ENCODE peak calls at places on chromosome 5, in seven cellular contexts. One of them, this sample, is unnamed.

GRCh38 chr5:83913593-83913992 is 192.9 kb upstream of the HAPLN1 start:
- DNase-seq in keratinocyte: no peak
- DNase-seq in GM12865: no peak
- DNase-seq in sigmoid colon: no peak
- DNase-seq in breast epithelium: no peak
- DNase-seq in Panc1: no peak
- DNase-seq in CD8-positive, alpha-beta T cell: no peak
- DNase-seq in this sample: no peak

GRCh38 chr5:102600964-102601363 is 102.2 kb upstream of the SLCO6A1 start:
- DNase-seq in CD8-positive, alpha-beta T cell: no peak
- DNase-seq in keratinocyte: no peak
- DNase-seq in breast epithelium: no peak
- DNase-seq in GM12865: no peak
- DNase-seq in sigmoid colon: no peak
- DNase-seq in Panc1: no peak
- DNase-seq in this sample: no peak

GRCh38 chr5:16679863-16680262 is 63.1 kb upstream of the RETREG1 start:
- DNase-seq in GM12865: no peak
- DNase-seq in sigmoid colon: no peak
- DNase-seq in breast epithelium: no peak
- DNase-seq in keratinocyte: no peak
- DNase-seq in Panc1: no peak
- DNase-seq in CD8-positive, alpha-beta T cell: no peak
- DNase-seq in this sample: no peak

GRCh38 chr5:146048994-146049703 is 56.2 kb downstream of the PLAC8L1 start:
- DNase-seq in GM12865: peak; percentile 44
- DNase-seq in CD8-positive, alpha-beta T cell: no peak
- DNase-seq in Panc1: peak; percentile 22
- DNase-seq in keratinocyte: no peak
- DNase-seq in sigmoid colon: no peak
- DNase-seq in breast epithelium: no peak
- DNase-seq in this sample: no peak

GRCh38 chr5:2522372-2522771 is 229.1 kb downstream of the IRX2 start:
- DNase-seq in GM12865: no peak
- DNase-seq in keratinocyte: no peak
- DNase-seq in breast epithelium: no peak
- DNase-seq in sigmoid colon: no peak
- DNase-seq in Panc1: no peak
- DNase-seq in CD8-positive, alpha-beta T cell: no peak
- DNase-seq in this sample: no peak

GRCh38 chr5:118653155-118653554 is 335.2 kb downstream of the DTWD2 start:
- DNase-seq in Panc1: no peak
- DNase-seq in GM12865: no peak
- DNase-seq in sigmoid colon: no peak
- DNase-seq in CD8-positive, alpha-beta T cell: no peak
- DNase-seq in breast epithelium: no peak
- DNase-seq in keratinocyte: no peak
- DNase-seq in this sample: no peak

GRCh38 chr5:77145666-77146065 is 58.6 kb upstream of the ZBED3 start:
- DNase-seq in GM12865: no peak
- DNase-seq in CD8-positive, alpha-beta T cell: no peak
- DNase-seq in Panc1: no peak
- DNase-seq in sigmoid colon: no peak
- DNase-seq in keratinocyte: no peak
- DNase-seq in breast epithelium: no peak
- DNase-seq in this sample: no peak

GRCh38 chr5:135944967-135945560 is 9.7 kb downstream of the LECT2 start:
- DNase-seq in keratinocyte: peak; percentile 54
- DNase-seq in GM12865: peak; percentile 77
- DNase-seq in sigmoid colon: peak; percentile 76
- DNase-seq in CD8-positive, alpha-beta T cell: no peak
- DNase-seq in Panc1: peak; percentile 54
- DNase-seq in breast epithelium: peak; percentile 40
- DNase-seq in this sample: no peak

GRCh38 chr5:167899490-167899889 is 392.0 kb upstream of the WWC1 start:
- DNase-seq in keratinocyte: no peak
- DNase-seq in Panc1: no peak
- DNase-seq in GM12865: no peak
- DNase-seq in sigmoid colon: no peak
- DNase-seq in CD8-positive, alpha-beta T cell: no peak
- DNase-seq in breast epithelium: no peak
- DNase-seq in this sample: no peak

GRCh38 chr5:82347213-82347947 is 69.2 kb upstream of the RPS23 start:
- DNase-seq in CD8-positive, alpha-beta T cell: no peak
- DNase-seq in GM12865: no peak
- DNase-seq in sigmoid colon: no peak
- DNase-seq in Panc1: no peak
- DNase-seq in breast epithelium: no peak
- DNase-seq in keratinocyte: no peak
- DNase-seq in this sample: no peak

GRCh38 chr5:37478495-37478894 is 99.4 kb downstream of the WDR70 start:
- DNase-seq in CD8-positive, alpha-beta T cell: no peak
- DNase-seq in sigmoid colon: no peak
- DNase-seq in breast epithelium: no peak
- DNase-seq in GM12865: no peak
- DNase-seq in keratinocyte: no peak
- DNase-seq in Panc1: no peak
- DNase-seq in this sample: no peak

GRCh38 chr5:160699301-160699700 is 152.7 kb downstream of the ATP10B start:
- DNase-seq in keratinocyte: no peak
- DNase-seq in Panc1: no peak
- DNase-seq in CD8-positive, alpha-beta T cell: no peak
- DNase-seq in breast epithelium: no peak
- DNase-seq in GM12865: no peak
- DNase-seq in sigmoid colon: no peak
- DNase-seq in this sample: no peak

GRCh38 chr5:169873642-169874041 is 106.7 kb downstream of the INSYN2B start:
- DNase-seq in breast epithelium: no peak
- DNase-seq in Panc1: no peak
- DNase-seq in CD8-positive, alpha-beta T cell: no peak
- DNase-seq in GM12865: no peak
- DNase-seq in sigmoid colon: peak; percentile 77
- DNase-seq in keratinocyte: no peak
- DNase-seq in this sample: no peak

GRCh38 chr5:150766265-150766664 is 7.4 kb upstream of the DCTN4 start:
- DNase-seq in CD8-positive, alpha-beta T cell: no peak
- DNase-seq in GM12865: no peak
- DNase-seq in keratinocyte: no peak
- DNase-seq in sigmoid colon: no peak
- DNase-seq in breast epithelium: no peak
- DNase-seq in Panc1: no peak
- DNase-seq in this sample: no peak

GRCh38 chr5:62138607-62139006 is 167.4 kb upstream of the KIF2A start:
- DNase-seq in breast epithelium: no peak
- DNase-seq in sigmoid colon: no peak
- DNase-seq in Panc1: no peak
- DNase-seq in CD8-positive, alpha-beta T cell: no peak
- DNase-seq in keratinocyte: no peak
- DNase-seq in GM12865: no peak
- DNase-seq in this sample: no peak

GRCh38 chr5:152264656-152265055 is 140.4 kb downstream of the NMUR2 start:
- DNase-seq in GM12865: no peak
- DNase-seq in Panc1: no peak
- DNase-seq in keratinocyte: no peak
- DNase-seq in breast epithelium: no peak
- DNase-seq in CD8-positive, alpha-beta T cell: no peak
- DNase-seq in sigmoid colon: no peak
- DNase-seq in this sample: no peak

GRCh38 chr5:77302247-77302646 is 91.8 kb downstream of the PDE8B start:
- DNase-seq in CD8-positive, alpha-beta T cell: no peak
- DNase-seq in keratinocyte: no peak
- DNase-seq in sigmoid colon: no peak
- DNase-seq in breast epithelium: no peak
- DNase-seq in GM12865: no peak
- DNase-seq in Panc1: no peak
- DNase-seq in this sample: no peak

GRCh38 chr5:160359816-160360215 is 10.6 kb downstream of the C1QTNF2 start:
- DNase-seq in CD8-positive, alpha-beta T cell: no peak
- DNase-seq in breast epithelium: no peak
- DNase-seq in GM12865: no peak
- DNase-seq in keratinocyte: no peak
- DNase-seq in Panc1: no peak
- DNase-seq in sigmoid colon: no peak
- DNase-seq in this sample: no peak

GRCh38 chr5:72035831-72036230 is 71.4 kb upstream of the MAP1B start:
- DNase-seq in CD8-positive, alpha-beta T cell: no peak
- DNase-seq in sigmoid colon: no peak
- DNase-seq in breast epithelium: no peak
- DNase-seq in Panc1: no peak
- DNase-seq in keratinocyte: no peak
- DNase-seq in GM12865: no peak
- DNase-seq in this sample: no peak

GRCh38 chr5:168317521-168318147 is 26.2 kb downstream of the WWC1 start:
- DNase-seq in Panc1: peak; percentile 53
- DNase-seq in breast epithelium: no peak
- DNase-seq in keratinocyte: no peak
- DNase-seq in GM12865: no peak
- DNase-seq in CD8-positive, alpha-beta T cell: no peak
- DNase-seq in sigmoid colon: no peak
- DNase-seq in this sample: no peak

GRCh38 chr5:124574521-124575436 is 171.7 kb downstream of the ZNF608 start:
- DNase-seq in Panc1: no peak
- DNase-seq in sigmoid colon: no peak
- DNase-seq in breast epithelium: no peak
- DNase-seq in CD8-positive, alpha-beta T cell: no peak
- DNase-seq in keratinocyte: no peak
- DNase-seq in GM12865: no peak
- DNase-seq in this sample: no peak

GRCh38 chr5:40356248-40356647 is 323.5 kb upstream of the PTGER4 start:
- DNase-seq in sigmoid colon: no peak
- DNase-seq in GM12865: no peak
- DNase-seq in Panc1: no peak
- DNase-seq in breast epithelium: no peak
- DNase-seq in CD8-positive, alpha-beta T cell: no peak
- DNase-seq in keratinocyte: no peak
- DNase-seq in this sample: no peak

GRCh38 chr5:108748010-108748353 is 285 bp downstream of the FER start:
- DNase-seq in sigmoid colon: no peak
- DNase-seq in Panc1: no peak
- DNase-seq in GM12865: no peak
- DNase-seq in keratinocyte: no peak
- DNase-seq in CD8-positive, alpha-beta T cell: no peak
- DNase-seq in breast epithelium: no peak
- DNase-seq in this sample: no peak

GRCh38 chr5:162939962-162940361 is 497.4 kb upstream of the CCNG1 start:
- DNase-seq in CD8-positive, alpha-beta T cell: no peak
- DNase-seq in sigmoid colon: no peak
- DNase-seq in keratinocyte: no peak
- DNase-seq in GM12865: no peak
- DNase-seq in breast epithelium: no peak
- DNase-seq in Panc1: no peak
- DNase-seq in this sample: no peak

GRCh38 chr5:73446631-73447233 is 1.8 kb downstream of the FOXD1 start:
- DNase-seq in GM12865: no peak
- DNase-seq in CD8-positive, alpha-beta T cell: no peak
- DNase-seq in keratinocyte: no peak
- DNase-seq in breast epithelium: no peak
- DNase-seq in sigmoid colon: no peak
- DNase-seq in Panc1: no peak
- DNase-seq in this sample: no peak

GRCh38 chr5:91359957-91360609 is 23.0 kb downstream of the ARRDC3 start:
- DNase-seq in keratinocyte: no peak
- DNase-seq in Panc1: no peak
- DNase-seq in breast epithelium: no peak
- DNase-seq in GM12865: no peak
- DNase-seq in CD8-positive, alpha-beta T cell: no peak
- DNase-seq in sigmoid colon: no peak
- DNase-seq in this sample: no peak

GRCh38 chr5:146084376-146084775 is 21.0 kb downstream of the PLAC8L1 start:
- DNase-seq in CD8-positive, alpha-beta T cell: no peak
- DNase-seq in Panc1: no peak
- DNase-seq in keratinocyte: no peak
- DNase-seq in breast epithelium: no peak
- DNase-seq in GM12865: no peak
- DNase-seq in sigmoid colon: no peak
- DNase-seq in this sample: no peak

GRCh38 chr5:177370488-177371119 is 12.9 kb downstream of the RGS14 start:
- DNase-seq in CD8-positive, alpha-beta T cell: peak; percentile 52
- DNase-seq in breast epithelium: peak; percentile 48
- DNase-seq in keratinocyte: peak; percentile 82
- DNase-seq in sigmoid colon: peak; percentile 89
- DNase-seq in GM12865: no peak
- DNase-seq in Panc1: no peak
- DNase-seq in this sample: no peak
- TF ChIP-seq CTCF in CD8-positive, alpha-beta T cell: no peak
- TF ChIP-seq CTCF in breast epithelium: no peak
- TF ChIP-seq CTCF in keratinocyte: peak; percentile 86
- TF ChIP-seq CTCF in sigmoid colon: peak; percentile 36
- TF ChIP-seq CTCF in GM12865: no peak
- TF ChIP-seq CTCF in Panc1: no peak
- TF ChIP-seq CTCF in this sample: peak; percentile 78

GRCh38 chr5:64040496-64040895 is 78.3 kb upstream of the HTR1A start:
- DNase-seq in breast epithelium: no peak
- DNase-seq in CD8-positive, alpha-beta T cell: no peak
- DNase-seq in GM12865: no peak
- DNase-seq in keratinocyte: no peak
- DNase-seq in Panc1: no peak
- DNase-seq in sigmoid colon: no peak
- DNase-seq in this sample: no peak
- TF ChIP-seq CTCF in breast epithelium: no peak
- TF ChIP-seq CTCF in CD8-positive, alpha-beta T cell: no peak
- TF ChIP-seq CTCF in GM12865: no peak
- TF ChIP-seq CTCF in keratinocyte: no peak
- TF ChIP-seq CTCF in Panc1: peak; percentile 17
- TF ChIP-seq CTCF in sigmoid colon: no peak
- TF ChIP-seq CTCF in this sample: peak; percentile 18

DNA sequence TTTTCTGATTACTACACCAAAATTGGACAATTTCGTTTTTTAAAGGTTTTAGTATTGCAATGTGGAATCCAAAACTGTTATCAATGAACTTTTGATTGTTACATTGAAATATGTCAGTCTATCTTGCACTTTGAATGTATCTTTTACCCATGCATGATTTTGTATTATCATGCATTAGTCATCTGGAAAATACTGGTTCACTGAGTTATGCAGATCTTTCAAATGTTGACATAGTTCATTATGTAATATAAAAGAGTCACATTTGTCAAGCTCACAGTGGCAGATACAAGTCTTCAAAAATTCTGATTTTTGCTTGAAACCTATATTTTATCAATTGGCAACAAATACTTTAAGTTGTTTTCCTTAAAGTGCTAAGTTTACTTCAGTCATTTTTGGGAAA is 85.2 kb downstream of the NR3C1 start:
- DNase-seq in keratinocyte: no peak
- DNase-seq in sigmoid colon: no peak
- DNase-seq in Panc1: no peak
- DNase-seq in GM12865: no peak
- DNase-seq in breast epithelium: no peak
- DNase-seq in CD8-positive, alpha-beta T cell: no peak
- DNase-seq in this sample: no peak
- TF ChIP-seq CTCF in keratinocyte: no peak
- TF ChIP-seq CTCF in sigmoid colon: no peak
- TF ChIP-seq CTCF in Panc1: no peak
- TF ChIP-seq CTCF in GM12865: no peak
- TF ChIP-seq CTCF in breast epithelium: no peak
- TF ChIP-seq CTCF in CD8-positive, alpha-beta T cell: no peak
- TF ChIP-seq CTCF in this sample: no peak

DNA sequence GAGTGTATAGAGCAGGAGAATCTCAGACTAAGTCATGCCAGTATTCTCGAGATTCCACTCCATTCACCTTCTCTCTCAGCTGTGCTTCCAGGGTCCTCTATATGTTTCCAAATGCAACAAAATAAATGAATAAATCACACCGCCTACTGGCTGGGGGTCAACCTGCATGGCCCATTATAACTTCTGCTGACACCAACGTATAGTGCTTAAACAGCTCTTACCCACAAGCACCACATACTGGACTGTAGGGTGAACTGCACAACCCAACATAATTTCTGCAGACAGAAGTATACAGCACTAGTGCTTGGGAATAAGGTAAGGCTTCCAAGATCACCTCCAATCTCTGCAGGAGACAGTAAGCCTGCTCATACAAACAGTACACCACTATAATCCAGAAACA is 33.1 kb upstream of the HTR4 start:
- DNase-seq in CD8-positive, alpha-beta T cell: no peak
- DNase-seq in Panc1: peak; percentile 13
- DNase-seq in GM12865: peak; percentile 66
- DNase-seq in breast epithelium: no peak
- DNase-seq in keratinocyte: peak; percentile 15
- DNase-seq in sigmoid colon: no peak
- DNase-seq in this sample: no peak
- TF ChIP-seq CTCF in CD8-positive, alpha-beta T cell: no peak
- TF ChIP-seq CTCF in Panc1: peak; percentile 60
- TF ChIP-seq CTCF in GM12865: peak; percentile 53
- TF ChIP-seq CTCF in breast epithelium: no peak
- TF ChIP-seq CTCF in keratinocyte: peak; percentile 71
- TF ChIP-seq CTCF in sigmoid colon: no peak
- TF ChIP-seq CTCF in this sample: peak; percentile 34

This sample was measured in chondrocyte.